ENCODE peak calls at places on chromosomes 7 and 10, in four cellular contexts. One of them, this sample, is unnamed.

GRCh38 chr7:132485600-132486594 is 90.4 kb downstream of the PLXNA4 start:
- DNase-seq in NB4: no peak
- DNase-seq in esophagus squamous epithelium: no peak
- DNase-seq in H54: no peak
- DNase-seq in this sample: no peak

GRCh38 chr7:79452495-79453265 is 787 bp downstream of the MAGI2 start:
- DNase-seq in H54: peak; percentile 15
- DNase-seq in NB4: no peak
- DNase-seq in esophagus squamous epithelium: no peak
- DNase-seq in this sample: peak; percentile 87

GRCh38 chr10:78856421-78856820 is 212.3 kb upstream of the ZMIZ1 start:
- DNase-seq in NB4: no peak
- DNase-seq in esophagus squamous epithelium: no peak
- DNase-seq in H54: no peak
- DNase-seq in this sample: no peak

GRCh38 chr7:75762350-75762917 is 9.6 kb downstream of the CCL26 start:
- DNase-seq in esophagus squamous epithelium: no peak
- DNase-seq in H54: peak; percentile 73
- DNase-seq in NB4: peak; percentile 82
- DNase-seq in this sample: no peak

GRCh38 chr10:15325243-15326002 is 45.7 kb downstream of the FAM171A1 start:
- DNase-seq in NB4: peak; percentile 4
- DNase-seq in esophagus squamous epithelium: no peak
- DNase-seq in H54: peak; percentile 64
- DNase-seq in this sample: no peak

GRCh38 chr10:29650552-29650944 is 15.8 kb upstream of the SVIL start:
- DNase-seq in NB4: no peak
- DNase-seq in esophagus squamous epithelium: no peak
- DNase-seq in H54: no peak
- DNase-seq in this sample: no peak

GRCh38 chr7:98217623-98218582 is 6.7 kb downstream of the BHLHA15 start:
- DNase-seq in H54: no peak
- DNase-seq in NB4: peak; percentile 84
- DNase-seq in esophagus squamous epithelium: no peak
- DNase-seq in this sample: no peak

GRCh38 chr10:97518601-97519043 is 19.9 kb downstream of the UBTD1 start:
- DNase-seq in esophagus squamous epithelium: no peak
- DNase-seq in NB4: no peak
- DNase-seq in H54: no peak
- DNase-seq in this sample: no peak

GRCh38 chr10:131843881-131844284 is 56.9 kb upstream of the PPP2R2D start:
- DNase-seq in NB4: no peak
- DNase-seq in H54: no peak
- DNase-seq in esophagus squamous epithelium: no peak
- DNase-seq in this sample: peak; percentile 75

GRCh38 chr7:27636326-27637006 is 26.2 kb downstream of the HIBADH start:
- DNase-seq in esophagus squamous epithelium: no peak
- DNase-seq in NB4: no peak
- DNase-seq in H54: no peak
- DNase-seq in this sample: no peak

GRCh38 chr10:72846225-72846624 is 47.3 kb upstream of the OIT3 start:
- DNase-seq in NB4: peak; percentile 15
- DNase-seq in H54: peak; percentile 67
- DNase-seq in esophagus squamous epithelium: no peak
- DNase-seq in this sample: no peak

GRCh38 chr7:868189-868486 is 8.2 kb upstream of the GET4 start:
- DNase-seq in NB4: no peak
- DNase-seq in H54: no peak
- DNase-seq in esophagus squamous epithelium: no peak
- DNase-seq in this sample: no peak

GRCh38 chr10:78559514-78560392 is 509.0 kb upstream of the ZMIZ1 start:
- DNase-seq in NB4: no peak
- DNase-seq in H54: no peak
- DNase-seq in esophagus squamous epithelium: no peak
- DNase-seq in this sample: no peak

GRCh38 chr7:144477348-144477747 is 73.9 kb upstream of the NOBOX start:
- DNase-seq in H54: no peak
- DNase-seq in esophagus squamous epithelium: no peak
- DNase-seq in NB4: no peak
- DNase-seq in this sample: no peak

GRCh38 chr7:482521-483083 is 37.0 kb downstream of the PDGFA start:
- DNase-seq in H54: no peak
- DNase-seq in esophagus squamous epithelium: no peak
- DNase-seq in NB4: no peak
- DNase-seq in this sample: no peak

GRCh38 chr7:136064098-136064497 is 86.9 kb upstream of the MTPN start:
- DNase-seq in H54: no peak
- DNase-seq in esophagus squamous epithelium: no peak
- DNase-seq in NB4: no peak
- DNase-seq in this sample: no peak

GRCh38 chr7:110766874-110767273 is 324.1 kb upstream of the LRRN3 start:
- DNase-seq in H54: no peak
- DNase-seq in esophagus squamous epithelium: no peak
- DNase-seq in NB4: no peak
- DNase-seq in this sample: no peak

GRCh38 chr7:151519765-151520418 is at the start of gene RHEB:
- DNase-seq in NB4: peak; percentile 100
- DNase-seq in H54: peak; percentile 84
- DNase-seq in esophagus squamous epithelium: peak; percentile 98
- DNase-seq in this sample: peak; percentile 100
- TF ChIP-seq POLR2A in NB4: no peak
- TF ChIP-seq POLR2A in H54: peak; percentile 66
- TF ChIP-seq POLR2A in esophagus squamous epithelium: no peak
- TF ChIP-seq POLR2A in this sample: no peak

DNA sequence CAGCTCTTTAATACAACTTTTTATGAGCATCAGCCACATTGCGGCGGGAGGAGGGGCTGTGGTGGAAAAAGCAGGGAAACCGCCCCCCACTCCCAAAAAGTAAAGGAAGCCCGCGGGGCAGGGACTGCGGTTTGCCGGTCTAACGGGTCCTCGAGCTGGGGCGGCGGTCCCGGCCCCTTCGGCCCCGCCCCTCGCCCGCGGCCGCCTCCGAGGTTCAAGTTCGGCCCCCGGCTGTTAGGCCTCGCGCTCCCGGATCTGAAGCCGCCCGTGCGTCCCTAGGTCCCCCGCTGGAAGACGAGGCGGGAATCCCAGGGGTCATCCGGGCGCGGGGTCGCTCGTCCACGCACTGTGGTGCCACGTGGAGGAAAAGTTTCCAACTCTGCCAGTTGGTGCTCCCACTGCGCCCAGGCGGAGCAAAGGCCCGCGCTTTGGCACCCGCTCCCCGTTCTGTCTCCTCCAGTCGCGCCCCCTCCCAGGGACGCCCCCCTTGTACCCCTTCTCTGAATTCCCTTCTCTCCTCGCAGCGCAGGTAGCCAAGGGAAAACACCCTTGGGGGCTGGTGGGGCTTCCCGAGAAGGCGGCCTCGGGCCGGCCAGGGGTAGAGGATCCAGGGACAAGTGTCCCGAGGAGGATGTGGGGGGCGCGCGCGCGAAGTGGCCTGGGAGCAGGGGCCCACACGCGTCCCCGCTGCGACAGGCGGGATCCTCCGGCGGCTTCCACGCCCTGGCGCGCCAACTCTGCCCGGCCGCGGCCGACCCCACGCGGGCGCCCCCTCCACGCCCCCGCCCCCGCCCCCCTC is 798 bp upstream of the AUTS2 start:
- DNase-seq in esophagus squamous epithelium: no peak
- DNase-seq in H54: peak; percentile 48
- DNase-seq in NB4: peak; percentile 93
- DNase-seq in this sample: peak; percentile 44
- TF ChIP-seq POLR2A in esophagus squamous epithelium: no peak
- TF ChIP-seq POLR2A in H54: peak; percentile 10
- TF ChIP-seq POLR2A in NB4: peak; percentile 48
- TF ChIP-seq POLR2A in this sample: no peak

GRCh38 chr10:68318331-68319059 is 13.4 kb upstream of the HNRNPH3 start:
- DNase-seq in H54: no peak
- DNase-seq in NB4: no peak
- DNase-seq in esophagus squamous epithelium: no peak
- DNase-seq in this sample: no peak

DNA sequence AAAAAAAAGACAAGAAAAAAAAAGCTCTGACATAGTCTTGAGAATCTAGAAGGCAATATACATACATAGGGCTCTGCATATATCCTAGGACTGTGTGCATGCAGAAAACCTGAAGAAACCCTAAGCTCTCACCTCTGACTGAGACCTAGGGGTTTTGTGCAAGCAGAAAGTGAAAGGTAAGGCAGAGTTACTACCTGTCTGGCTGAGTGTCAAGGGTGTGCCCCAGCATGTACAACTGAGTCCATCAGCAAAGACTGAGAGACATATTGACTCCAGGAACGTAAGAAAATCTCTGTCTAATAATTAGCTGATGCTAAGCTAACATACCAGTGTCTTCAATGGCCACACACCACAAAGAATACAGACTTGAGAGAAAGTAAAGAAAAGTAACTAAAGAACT is 16.3 kb upstream of the HNRNPH3 start:
- DNase-seq in H54: no peak
- DNase-seq in NB4: no peak
- DNase-seq in esophagus squamous epithelium: no peak
- DNase-seq in this sample: no peak
- TF ChIP-seq POLR2A in H54: no peak
- TF ChIP-seq POLR2A in NB4: no peak
- TF ChIP-seq POLR2A in esophagus squamous epithelium: no peak
- TF ChIP-seq POLR2A in this sample: no peak

DNA sequence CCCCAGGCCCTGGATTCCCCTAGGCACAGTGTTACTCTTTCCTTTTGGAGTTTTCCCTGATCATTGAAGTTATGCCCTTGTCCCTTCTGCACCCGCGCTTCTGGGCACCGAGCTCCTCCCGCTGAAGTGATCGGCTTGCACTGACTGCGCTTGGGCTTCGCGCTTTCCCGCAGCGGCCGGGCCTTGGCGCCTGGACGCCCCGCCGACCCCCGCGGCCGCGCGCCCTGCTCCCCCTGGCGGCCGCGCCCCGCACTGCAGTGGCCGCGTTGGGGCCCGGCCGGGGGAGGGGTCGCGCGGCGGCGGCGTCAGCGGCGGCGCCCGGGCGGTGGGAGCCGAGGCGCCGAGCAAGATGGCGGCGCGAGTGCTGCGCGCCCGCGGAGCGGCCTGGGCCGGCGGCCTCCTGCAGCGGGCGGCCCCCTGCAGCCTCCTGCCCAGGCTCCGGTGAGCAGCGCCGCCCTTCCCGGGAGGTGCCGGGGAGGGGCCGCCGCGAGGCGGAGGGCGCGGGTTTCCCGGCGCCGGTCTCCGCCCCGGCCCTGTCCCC is at the start of gene NIPSNAP2:
- DNase-seq in esophagus squamous epithelium: no peak
- DNase-seq in NB4: peak; percentile 81
- DNase-seq in H54: peak; percentile 97
- DNase-seq in this sample: no peak
- TF ChIP-seq POLR2A in esophagus squamous epithelium: no peak
- TF ChIP-seq POLR2A in NB4: peak; percentile 82
- TF ChIP-seq POLR2A in H54: peak; percentile 82
- TF ChIP-seq POLR2A in this sample: no peak